ENCODE peak calls at places on chromosomes 13 and 19, in seven cellular contexts. X, C, R, J, G, K and D are unnamed samples.

GRCh38 chr19:53864308-53864836 is 3.3 kb upstream of the MYADM start:
- DNase-seq in X (no peak), C (no peak), R (no peak), J (no peak), G (no peak), K (no peak), D (no peak)

GRCh38 chr19:15180451-15181390 is 20.1 kb downstream of the NOTCH3 start:
- DNase-seq in X (no peak), C (no peak), R (no peak), J (peak; percentile 92), G (no peak), K (peak; percentile 75), D (no peak)

GRCh38 chr19:42132851-42133528 is 744 bp upstream of the POU2F2 start:
- DNase-seq in X (no peak), C (peak; percentile 83), R (peak; percentile 79), J (peak; percentile 78), G (no peak), K (peak; percentile 84), D (peak; percentile 79)

GRCh38 chr13:114225610-114226009 is 9.1 kb upstream of the CDC16 start:
- DNase-seq in X (no peak), C (no peak), R (no peak), J (no peak), G (no peak), K (peak; percentile 32), D (no peak)

GRCh38 chr19:5394907-5395505 is 54.4 kb upstream of the PTPRS start:
- DNase-seq in X (no peak), C (no peak), R (no peak), J (no peak), G (no peak), K (no peak), D (no peak)

GRCh38 chr13:67228031-67228430 is 2.1 kb downstream of the PCDH9 start:
- DNase-seq in X (peak; percentile 17), C (no peak), R (no peak), J (no peak), G (no peak), K (no peak), D (no peak)

GRCh38 chr19:8988204-8988603 is 22.0 kb downstream of the MUC16 start:
- DNase-seq in X (no peak), C (peak; percentile 21), R (no peak), J (peak; percentile 66), G (no peak), K (peak; percentile 41), D (no peak)

GRCh38 chr19:6476155-6476895 is 5.3 kb downstream of the DENND1C start:
- DNase-seq in X (peak; percentile 48), C (peak; percentile 65), R (peak; percentile 60), J (peak; percentile 40), G (no peak), K (peak; percentile 93), D (no peak)

GRCh38 chr13:19713186-19713965 is 69.4 kb downstream of the PSPC1 start:
- DNase-seq in X (peak; percentile 89), C (peak; percentile 9), R (peak; percentile 6), J (peak; percentile 4), G (peak; percentile 3), K (no peak), D (peak; percentile 58)

GRCh38 chr13:39803851-39804250 is 148.4 kb downstream of the COG6 start:
- DNase-seq in X (no peak), C (no peak), R (no peak), J (no peak), G (no peak), K (no peak), D (no peak)

GRCh38 chr19:5312058-5312457 is 28.6 kb downstream of the PTPRS start:
- DNase-seq in X (no peak), C (no peak), R (no peak), J (no peak), G (no peak), K (no peak), D (no peak)